ENCODE peak calls at places on chromosome 6, in five cellular contexts. X, F, M, U and Q are unnamed samples.

GRCh38 chr6:36964349-36964748 is 9.8 kb downstream of the PI16 start:
- DNase-seq in X (no peak), F (no peak), M (no peak), U (no peak), Q (no peak)

GRCh38 chr6:129786548-129786947 is 74.6 kb downstream of the TMEM244 start:
- DNase-seq in X (no peak), F (no peak), M (no peak), U (no peak), Q (no peak)

GRCh38 chr6:3617681-3618299 is 133.7 kb downstream of the PXDC1 start:
- DNase-seq in X (no peak), F (no peak), M (no peak), U (no peak), Q (no peak)

GRCh38 chr6:82088978-82089855 is 158.3 kb downstream of the IBTK start:
- DNase-seq in X (no peak), F (no peak), M (no peak), U (no peak), Q (no peak)

GRCh38 chr6:84867521-84867920 is 103.1 kb upstream of the TBX18 start:
- DNase-seq in X (no peak), F (no peak), M (no peak), U (no peak), Q (no peak)

GRCh38 chr6:4281341-4282293 is 146.2 kb upstream of the ECI2 start:
- DNase-seq in X (peak; percentile 69), F (no peak), M (no peak), U (peak; percentile 82), Q (peak; percentile 86)

GRCh38 chr6:138550346-138550767 is 51.1 kb upstream of the NHSL1 start:
- DNase-seq in X (no peak), F (no peak), M (no peak), U (no peak), Q (no peak)

GRCh38 chr6:37209461-37210205 is 39.7 kb downstream of the PIM1 start:
- DNase-seq in X (no peak), F (no peak), M (no peak), U (no peak), Q (peak; percentile 67)

GRCh38 chr6:137162692-137163303 is 10.6 kb downstream of the IL22RA2 start:
- DNase-seq in X (no peak), F (no peak), M (no peak), U (no peak), Q (no peak)
- TF ChIP-seq CTCF in X (no peak), F (no peak), M (no peak), U (no peak), Q (no peak)

DNA sequence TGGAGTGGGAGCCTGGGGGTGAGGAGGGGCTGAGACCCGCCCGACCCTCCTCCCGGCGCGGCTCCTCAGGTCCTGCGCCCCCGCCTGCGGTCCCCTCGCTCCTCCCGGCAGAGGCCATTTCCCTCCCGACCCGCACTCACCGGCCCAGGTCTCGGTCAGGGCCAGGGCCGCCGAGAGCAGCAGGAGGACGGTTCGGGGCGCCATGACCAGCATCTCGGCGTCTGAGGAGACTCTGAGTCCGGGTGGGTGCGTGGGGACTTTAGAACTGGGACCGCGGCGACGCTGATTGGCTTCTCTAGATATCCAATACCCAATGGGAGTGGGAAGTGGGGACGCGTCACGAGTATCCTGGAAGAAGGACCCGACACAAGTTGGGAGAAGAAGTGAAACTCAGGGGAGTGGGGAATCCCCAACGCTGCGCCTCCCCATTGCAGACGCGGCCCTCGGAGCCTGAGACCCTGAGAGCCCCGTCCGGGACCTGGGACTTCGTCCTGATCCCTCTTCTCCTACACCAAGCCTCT is at the start of gene HLA-B:
- DNase-seq in X (peak; percentile 87), F (peak; percentile 47), M (peak; percentile 10), U (peak; percentile 77), Q (peak; percentile 65)
- TF ChIP-seq POLR2A in X (no peak), F (no peak), M (no peak), U (no peak), Q (no peak)

GRCh38 chr6:28985396-28986164 is 19.5 kb downstream of the ZNF311 start:
- DNase-seq in X (peak; percentile 90), F (peak; percentile 92), M (peak; percentile 84), U (peak; percentile 55), Q (peak; percentile 85)
- H3K4me3 ChIP-seq in X (peak overlapping the region; percentile 58), F (peak overlapping the region; percentile 12), M (peak overlapping the region; percentile 47), U (peak overlapping the region; percentile 53), Q (peak overlapping the region; percentile 21)

DNA sequence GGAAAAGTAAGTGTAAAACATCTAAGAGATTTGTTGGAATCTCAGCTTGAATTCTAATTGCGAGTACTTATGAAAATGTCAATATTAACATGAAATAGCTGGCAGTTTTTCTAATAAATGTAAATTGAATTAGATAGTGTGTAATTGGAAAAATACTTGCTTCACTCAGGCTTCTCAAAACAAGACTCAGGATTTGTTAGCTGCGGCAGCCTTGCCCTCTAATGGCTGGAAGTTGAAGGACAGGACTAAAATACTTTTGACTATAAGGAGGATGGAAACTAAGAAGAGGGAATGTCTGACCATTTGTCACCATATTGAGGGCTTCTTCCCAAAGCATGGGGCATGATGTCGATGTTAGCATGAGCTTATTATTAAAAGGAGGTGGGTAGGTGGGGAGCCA is 227.0 kb downstream of the UST start:
- DNase-seq in X (no peak), F (peak; percentile 21), M (peak; percentile 24), U (no peak), Q (no peak)
- TF ChIP-seq CTCF in X (no peak), F (peak; percentile 59), M (peak; percentile 29), U (no peak), Q (no peak)

GRCh38 chr6:41779336-41779735 is 364 bp downstream of the FRS3 start:
- DNase-seq in X (no peak), F (no peak), M (no peak), U (no peak), Q (no peak)

GRCh38 chr6:41778895-41779294 is 805 bp downstream of the FRS3 start:
- DNase-seq in X (no peak), F (no peak), M (no peak), U (no peak), Q (no peak)

GRCh38 chr6:41781302-41781711 is 725 bp downstream of the PRICKLE4 start:
- DNase-seq in X (no peak), F (no peak), M (no peak), U (peak; percentile 60), Q (no peak)

GRCh38 chr6:41779793-41780622 is at the start of gene FRS3:
- DNase-seq in X (peak; percentile 99), F (peak; percentile 90), M (peak; percentile 81), U (peak; percentile 98), Q (peak; percentile 100)

GRCh38 chr6:41780623-41781301 is at the start of gene PRICKLE4:
- DNase-seq in X (no peak), F (no peak), M (peak; percentile 42), U (peak; percentile 37), Q (no peak)
- TF ChIP-seq POLR2A in X (no peak), F (no peak), M (peak; percentile 14), U (no peak), Q (no peak)

GRCh38 chr6:98945311-98946005 is 2.3 kb downstream of the FBXL4 start:
- DNase-seq in X (no peak), F (no peak), M (no peak), U (no peak), Q (no peak)
- H3K4me3 ChIP-seq in X (no peak overlapping the region), F (no peak overlapping the region), M (peak overlapping the region; percentile 9), U (no peak overlapping the region), Q (no peak overlapping the region)

DNA sequence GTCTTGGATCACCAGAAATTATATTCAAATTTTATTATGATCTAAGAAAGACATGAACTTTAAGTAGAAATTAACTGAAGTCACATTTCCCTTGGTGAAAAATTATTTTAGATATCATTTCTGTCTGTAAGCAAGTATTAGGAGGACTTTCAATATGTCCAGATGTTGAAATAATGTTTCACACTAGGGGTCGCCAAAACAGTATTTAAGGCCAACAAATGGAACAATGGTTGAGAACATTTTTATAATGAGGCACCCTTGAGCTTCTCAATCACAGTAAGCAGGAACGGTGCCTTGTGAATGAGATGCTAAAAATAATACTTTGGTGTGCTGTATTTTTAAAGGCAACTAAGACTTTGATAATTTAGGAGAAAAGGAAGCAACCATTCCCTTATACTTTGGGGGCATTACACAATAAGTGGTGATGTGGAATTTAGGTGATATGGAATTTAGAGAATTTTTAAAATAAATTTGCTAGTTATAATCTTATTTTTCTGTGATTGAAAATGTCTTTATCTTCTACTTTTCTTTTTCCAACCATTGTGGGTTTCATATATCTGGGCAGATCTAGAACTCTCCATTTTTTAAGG is 9.6 kb upstream of the SF3B5 start:
- DNase-seq in X (no peak), F (peak; percentile 59), M (peak; percentile 44), U (no peak), Q (peak; percentile 37)
- TF ChIP-seq CTCF in X (peak; percentile 27), F (peak; percentile 79), M (peak; percentile 73), U (peak; percentile 40), Q (peak; percentile 12)